ENCODE peak calls at places on chromosomes 3 and 15, in five cellular contexts. S is OCI-LY7, J is fibroblast of lung, Z is NT2/D1, X is A549. P is an unnamed sample.

GRCh38 chr3:33826206-33826605 is 27.8 kb downstream of the PDCD6IP start:
- DNase-seq in J (peak; percentile 32), Z (no peak), S (no peak), X (no peak), P (no peak)

GRCh38 chr15:64466408-64467116 is 6.2 kb downstream of the ZNF609 start:
- DNase-seq in S (no peak), X (no peak), J (no peak), Z (no peak), P (no peak)

GRCh38 chr15:90594297-90594696 is 64.6 kb downstream of the CRTC3 start:
- DNase-seq in S (peak; percentile 93), X (peak; percentile 72), Z (no peak), J (peak; percentile 50), P (no peak)

GRCh38 chr15:42737529-42738328 is 801 bp upstream of the CDAN1 start:
- DNase-seq in Z (no peak), J (no peak), S (no peak), X (peak; percentile 49), P (peak; percentile 19)

GRCh38 chr3:193972816-193973215 is 163.1 kb upstream of the HES1 start:
- DNase-seq in X (no peak), Z (no peak), J (peak; percentile 31), S (no peak), P (no peak)

GRCh38 chr15:56667517-56667916 is 65.8 kb downstream of the ZNF280D start:
- DNase-seq in Z (no peak), J (no peak), X (peak; percentile 10), S (no peak), P (no peak)

GRCh38 chr3:101902041-101902440 is 52.7 kb downstream of the NFKBIZ start:
- DNase-seq in X (peak; percentile 77), S (peak; percentile 17), Z (no peak), J (peak; percentile 95), P (no peak)

GRCh38 chr3:76044601-76045600 is 259.6 kb upstream of the ZNF717 start:
- DNase-seq in S (peak; percentile 27), J (peak; percentile 67), X (peak; percentile 10), Z (no peak), P (peak; percentile 50)

GRCh38 chr3:58723197-58723596 is 56.6 kb upstream of the FAM3D start:
- DNase-seq in Z (no peak), J (peak; percentile 60), S (no peak), X (no peak), P (no peak)

GRCh38 chr3:110894574-110894973 is 177.0 kb upstream of the NECTIN3 start:
- DNase-seq in J (no peak), S (no peak), X (no peak), Z (no peak), P (no peak)

GRCh38 chr3:5301671-5302297 is 114.3 kb downstream of the EDEM1 start:
- DNase-seq in J (no peak), Z (no peak), X (no peak), S (no peak), P (no peak)

GRCh38 chr15:39888243-39888642 is 31.8 kb downstream of the GPR176 start:
- DNase-seq in X (no peak), J (no peak), S (no peak), Z (no peak), P (no peak)

GRCh38 chr3:11826628-11827265 is 19.9 kb downstream of the TAMM41 start:
- DNase-seq in Z (no peak), J (peak; percentile 15), X (no peak), S (no peak), P (no peak)

GRCh38 chr3:135238866-135239434 is 443.9 kb downstream of the EPHB1 start:
- DNase-seq in X (no peak), J (no peak), S (no peak), Z (no peak), P (no peak)

DNA sequence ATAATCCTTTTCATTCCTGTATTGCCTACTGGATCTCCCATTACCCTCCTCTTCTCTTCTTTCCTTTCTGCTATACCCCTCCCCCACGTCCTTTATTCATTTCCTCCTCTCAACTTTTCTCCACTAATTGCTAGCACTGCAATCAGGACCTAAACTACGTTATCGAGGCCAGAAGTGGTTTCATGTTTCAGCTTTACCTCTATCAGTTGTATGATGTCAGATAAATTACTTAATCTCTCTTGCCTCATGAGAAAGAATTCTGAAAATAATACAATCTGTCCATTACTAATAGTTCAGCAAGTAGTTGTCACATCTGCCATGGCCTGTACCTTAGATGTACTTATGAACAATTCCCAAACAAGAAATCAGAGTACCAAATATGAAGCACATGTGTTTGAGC is 10.6 kb downstream of the POPDC2 start:
- DNase-seq in S (no peak), X (no peak), J (peak; percentile 41), Z (no peak), P (no peak)
- H3K4me1 ChIP-seq in S (no peaks in the 10 kb centered on the region), X (no peaks in the 10 kb centered on the region), J (no peaks in the 10 kb centered on the region), Z (no peaks in the 10 kb centered on the region), P (no peaks in the 10 kb centered on the region)

GRCh38 chr15:88608607-88609181 is 12.4 kb upstream of the AEN start:
- DNase-seq in J (no peak), X (no peak), Z (no peak), S (no peak), P (no peak)
- H3K4me1 ChIP-seq in J (peaks cover 3% of the 10 kb centered on the region), X (peaks cover 25% of the 10 kb centered on the region), Z (peaks cover 30% of the 10 kb centered on the region), S (peaks cover 15% of the 10 kb centered on the region), P (no peaks in the 10 kb centered on the region)

GRCh38 chr3:78406396-78406795 is 1361.4 kb downstream of the ROBO1 start:
- DNase-seq in Z (no peak), X (no peak), J (no peak), S (no peak), P (no peak)
- H3K4me1 ChIP-seq in Z (no peaks in the 10 kb centered on the region), X (no peaks in the 10 kb centered on the region), J (no peaks in the 10 kb centered on the region), S (no peaks in the 10 kb centered on the region), P (no peaks in the 10 kb centered on the region)

DNA sequence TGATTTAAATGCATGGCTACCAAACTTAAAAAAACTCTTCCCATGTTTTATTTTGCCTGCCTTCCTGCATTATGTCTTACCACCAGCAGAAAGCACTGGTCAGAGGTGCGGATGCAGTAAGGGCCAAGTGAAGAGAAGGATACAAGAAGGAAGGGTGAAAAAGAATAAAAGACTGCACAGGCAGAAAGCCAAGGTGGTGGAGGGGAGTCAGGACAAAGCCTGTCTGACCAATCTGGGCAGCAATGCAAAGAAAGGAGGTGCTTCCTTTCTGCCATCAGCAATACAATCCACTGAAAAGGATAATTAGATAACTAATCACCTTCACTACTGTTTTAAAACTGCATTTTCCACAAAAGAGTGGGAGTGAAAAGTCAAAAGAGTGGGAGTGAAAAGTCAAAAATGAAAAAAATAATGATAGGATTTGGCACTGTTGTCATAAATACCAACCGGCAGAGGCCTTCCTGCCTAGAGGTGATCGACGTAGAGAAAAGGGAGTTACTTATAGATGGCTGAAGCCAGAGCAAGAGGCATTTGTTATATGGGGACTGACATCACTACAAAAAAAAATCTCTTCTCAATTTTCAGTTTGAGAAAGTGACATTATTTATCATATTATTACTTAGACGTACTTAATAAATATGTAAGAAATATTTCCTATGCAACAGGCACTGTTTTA is 385.3 kb downstream of the TBC1D5 start:
- DNase-seq in J (no peak), X (no peak), S (no peak), Z (no peak), P (no peak)
- H3K4me1 ChIP-seq in J (no peaks in the 10 kb centered on the region), X (no peaks in the 10 kb centered on the region), S (no peaks in the 10 kb centered on the region), Z (no peaks in the 10 kb centered on the region), P (peaks cover 14% of the 10 kb centered on the region)

DNA sequence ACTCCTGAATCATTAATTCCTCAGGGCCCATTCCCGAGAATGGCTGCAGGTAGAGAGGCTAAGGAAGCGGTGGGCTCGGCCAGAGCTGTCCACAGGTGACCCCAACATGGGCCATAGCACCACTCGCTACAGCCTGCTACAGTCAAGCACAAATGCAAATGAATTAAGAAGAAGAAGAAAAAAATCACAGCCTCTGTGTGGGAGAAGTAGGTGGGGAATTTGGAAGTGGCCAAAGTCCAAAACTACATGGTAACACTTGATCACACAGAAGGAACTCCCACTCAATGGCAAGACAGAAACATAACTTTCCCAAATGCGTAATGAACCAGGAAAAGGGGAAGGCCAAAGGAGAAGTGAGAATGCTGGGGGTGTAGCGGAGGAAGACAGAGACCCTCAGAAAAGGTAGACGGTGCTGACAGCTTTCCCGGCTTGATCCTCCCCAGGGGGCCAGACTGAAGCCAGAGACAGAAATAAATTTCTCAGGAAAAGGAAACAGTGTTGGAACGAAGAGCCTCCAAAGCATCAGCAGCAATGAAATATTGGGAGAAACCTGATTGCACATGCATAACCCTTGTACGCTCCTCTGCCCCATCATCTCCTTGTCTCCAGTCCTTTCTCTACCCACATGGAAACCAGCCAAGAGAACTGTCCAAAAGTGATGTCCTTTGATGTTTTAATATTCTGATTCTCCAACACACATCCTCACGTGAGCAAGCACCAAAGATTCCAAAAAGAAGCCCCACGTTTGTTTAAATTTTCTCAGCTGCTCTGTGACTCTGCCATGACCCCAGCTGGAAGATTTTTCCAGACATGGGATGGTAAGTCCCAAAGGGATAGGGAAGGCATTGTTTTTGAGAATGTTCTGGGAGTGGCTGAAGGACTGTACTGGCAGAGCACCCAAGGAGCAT is 107.6 kb downstream of the OXNAD1 start:
- DNase-seq in J (no peak), Z (no peak), S (peak; percentile 33), X (no peak), P (no peak)
- H3K4me1 ChIP-seq in J (peaks cover 14% of the 10 kb centered on the region), Z (no peaks in the 10 kb centered on the region), S (peaks cover 82% of the 10 kb centered on the region), X (no peaks in the 10 kb centered on the region), P (no peaks in the 10 kb centered on the region)

P was measured in HAP-1.